ENCODE peak calls at places on chromosomes 4 and X, in four cellular contexts. N is CD8-positive, alpha-beta T cell; U is endodermal cell; J is MM.1S. L is an unnamed sample.

GRCh38 chr4:23805381-23805780 is 84.5 kb downstream of the PPARGC1A start:
- DNase-seq in N (no peak), J (no peak), U (no peak), L (no peak)

GRCh38 chr4:114019972-114020358 is 40.5 kb upstream of the ARSJ start:
- DNase-seq in J (no peak), N (no peak), U (no peak), L (no peak)

GRCh38 chr4:138868562-138868961 is 147.0 kb upstream of the NOCT start:
- DNase-seq in U (no peak), N (no peak), J (no peak), L (no peak)

GRCh38 chr4:87657525-87657924 is 7.4 kb downstream of the DMP1 start:
- DNase-seq in J (no peak), U (no peak), N (no peak), L (no peak)

GRCh38 chr4:186726440-186727148 is 2.9 kb upstream of the FAT1 start:
- DNase-seq in U (peak; percentile 92), N (no peak), J (peak; percentile 62), L (no peak)

GRCh38 chrX:49186125-49187027 is at the start of gene PRICKLE3:
- DNase-seq in N (peak; percentile 64), U (peak; percentile 93), J (peak; percentile 73), L (peak; percentile 74)

GRCh38 chr4:61501812-61502211 is 301.7 kb downstream of the ADGRL3 start:
- DNase-seq in J (no peak), U (no peak), N (no peak), L (no peak)

GRCh38 chr4:58953575-58953974 is 1843.4 kb upstream of the IGFBP7 start:
- DNase-seq in U (no peak), J (no peak), N (no peak), L (no peak)

GRCh38 chrX:125193921-125194320 is 125.8 kb upstream of the TEX13C start:
- DNase-seq in U (no peak), J (no peak), N (no peak), L (no peak)

GRCh38 chr4:48428926-48429325 is 54.2 kb upstream of the SLC10A4 start:
- DNase-seq in N (no peak), U (no peak), J (no peak), L (no peak)

GRCh38 chr4:48431401-48431800 is 51.7 kb upstream of the SLC10A4 start:
- DNase-seq in N (no peak), J (no peak), U (no peak), L (no peak)

GRCh38 chr4:48436318-48436717 is 46.8 kb upstream of the SLC10A4 start:
- DNase-seq in J (no peak), N (no peak), U (no peak), L (no peak)

GRCh38 chr4:48429709-48430474 is 53.3 kb upstream of the SLC10A4 start:
- DNase-seq in U (no peak), N (no peak), J (no peak), L (no peak)

GRCh38 chr4:48432017-48432416 is 51.1 kb upstream of the SLC10A4 start:
- DNase-seq in J (no peak), U (no peak), N (no peak), L (no peak)
- H3K27ac ChIP-seq in J (no peak overlapping the region), U (no peak overlapping the region), N (no peak overlapping the region), L (no peak overlapping the region)

DNA sequence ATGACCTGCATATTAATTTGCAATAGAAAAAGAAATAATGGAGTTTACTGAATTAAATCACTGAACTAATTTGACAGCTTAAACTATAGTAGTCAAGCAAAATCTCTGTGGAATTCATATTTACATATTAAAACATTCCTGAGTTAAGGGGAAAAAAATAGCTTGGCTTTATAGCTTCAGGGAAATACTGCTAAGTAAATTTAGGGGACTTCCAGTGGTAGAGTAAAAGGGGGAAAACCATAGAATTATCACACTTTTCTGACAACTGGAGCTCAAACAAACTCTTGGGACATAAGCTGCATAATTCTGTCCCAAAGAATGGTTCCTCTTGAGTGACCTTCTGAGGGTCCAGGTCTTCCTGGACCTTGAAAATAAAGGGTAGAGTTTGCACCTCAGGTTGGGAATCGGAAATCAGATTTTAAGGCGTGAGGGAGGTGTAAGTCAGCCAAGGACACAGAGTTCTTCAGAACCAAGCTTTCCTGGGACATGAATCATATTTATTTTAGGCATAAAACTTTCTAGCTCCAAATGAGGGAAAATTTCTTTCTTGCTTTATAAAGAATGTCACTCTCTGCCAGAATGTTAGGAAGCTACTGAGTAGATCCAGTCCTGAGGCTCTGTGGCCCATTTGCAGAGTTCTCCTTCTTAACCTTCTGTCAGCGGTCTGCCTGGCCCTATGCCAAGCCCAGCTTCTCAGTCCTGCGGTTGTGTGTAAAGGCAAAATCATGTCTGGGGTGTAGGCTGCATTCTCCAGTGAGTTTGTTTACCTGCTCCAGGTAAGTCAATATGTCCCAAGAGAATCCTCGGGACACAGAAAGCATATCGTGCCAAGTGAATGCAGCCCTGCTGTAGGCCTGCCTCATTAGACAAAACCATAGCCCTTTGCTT is 28.9 kb upstream of the CCNI start:
- DNase-seq in J (no peak), N (no peak), U (no peak), L (no peak)
- H3K27ac ChIP-seq in J (no peak overlapping the region), N (no peak overlapping the region), U (no peak overlapping the region), L (no peak overlapping the region)

GRCh38 chr4:98544818-98545399 is 113.5 kb downstream of the TSPAN5 start:
- DNase-seq in J (no peak), U (no peak), N (no peak), L (no peak)

GRCh38 chr4:98542011-98542410 is 116.4 kb downstream of the TSPAN5 start:
- DNase-seq in U (no peak), J (no peak), N (no peak), L (no peak)

GRCh38 chr4:98544141-98544817 is 114.1 kb downstream of the TSPAN5 start:
- DNase-seq in U (no peak), J (no peak), N (no peak), L (no peak)

GRCh38 chr4:98546910-98547544 is 111.4 kb downstream of the TSPAN5 start:
- DNase-seq in N (no peak), J (no peak), U (no peak), L (no peak)
- H3K27ac ChIP-seq in N (no peak overlapping the region), J (no peak overlapping the region), U (peak overlapping the region; percentile 47), L (no peak overlapping the region)

GRCh38 chr4:25367877-25368276 is 9.2 kb upstream of the ANAPC4 start:
- DNase-seq in N (no peak), U (no peak), J (no peak), L (no peak)
- H3K27ac ChIP-seq in N (no peak overlapping the region), U (no peak overlapping the region), J (no peak overlapping the region), L (no peak overlapping the region)

DNA sequence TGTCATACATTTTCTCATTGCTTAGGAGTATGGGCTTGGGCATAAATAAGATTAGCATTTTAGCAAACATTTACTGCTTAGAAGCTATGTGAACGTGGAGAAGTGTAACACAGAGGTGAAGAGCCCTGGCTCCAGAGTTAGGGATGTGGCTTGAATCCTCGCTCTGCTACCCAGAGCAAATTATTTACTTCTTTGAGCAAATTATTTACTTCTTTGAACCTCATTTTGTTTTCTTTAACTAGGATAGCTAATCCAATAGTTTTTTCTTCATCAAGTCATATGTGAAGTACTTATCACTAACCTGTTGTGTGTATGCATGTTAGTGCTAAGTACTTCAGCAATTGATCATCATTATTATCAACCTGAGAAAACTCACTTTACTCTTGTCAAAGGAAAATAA is 10.7 kb upstream of the YTHDC1 start:
- DNase-seq in U (no peak), J (no peak), N (no peak), L (no peak)
- H3K27ac ChIP-seq in U (no peak overlapping the region), J (no peak overlapping the region), N (no peak overlapping the region), L (no peak overlapping the region)

DNA sequence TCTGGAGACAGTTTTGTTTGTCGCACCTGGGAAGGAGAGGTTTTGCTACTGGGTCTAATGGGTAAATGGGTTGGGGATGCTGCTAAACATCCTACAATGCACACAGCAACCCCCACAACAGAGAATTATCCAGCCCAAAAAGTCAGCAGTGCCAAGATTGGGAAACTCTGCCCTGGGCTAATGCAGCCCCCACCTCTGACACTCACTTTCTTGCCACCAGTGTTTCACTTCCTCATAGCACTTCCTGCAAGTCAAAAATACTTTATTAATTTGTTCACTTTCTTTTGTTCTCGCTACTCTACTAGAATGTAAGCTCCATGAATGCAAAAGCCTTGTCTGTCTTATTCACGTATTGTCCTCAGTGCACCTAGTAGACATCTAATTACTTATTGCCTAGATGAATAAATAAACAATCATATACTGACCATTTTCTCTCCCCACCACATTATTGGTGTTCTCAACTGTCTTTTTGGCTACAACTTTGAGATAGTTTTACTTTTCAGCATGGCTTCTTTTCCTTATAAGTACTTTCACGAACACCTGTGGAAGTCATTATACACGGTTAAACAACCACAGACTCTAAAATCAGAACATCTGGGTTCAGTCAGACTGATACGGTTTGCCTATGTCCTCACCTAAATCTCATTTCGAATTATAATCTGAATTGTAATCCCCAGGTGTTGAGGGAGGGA is 82.0 kb upstream of the PITX2 start:
- DNase-seq in J (peak; percentile 7), N (no peak), U (no peak), L (no peak)
- H3K27ac ChIP-seq in J (no peak overlapping the region), N (no peak overlapping the region), U (no peak overlapping the region), L (no peak overlapping the region)

DNA sequence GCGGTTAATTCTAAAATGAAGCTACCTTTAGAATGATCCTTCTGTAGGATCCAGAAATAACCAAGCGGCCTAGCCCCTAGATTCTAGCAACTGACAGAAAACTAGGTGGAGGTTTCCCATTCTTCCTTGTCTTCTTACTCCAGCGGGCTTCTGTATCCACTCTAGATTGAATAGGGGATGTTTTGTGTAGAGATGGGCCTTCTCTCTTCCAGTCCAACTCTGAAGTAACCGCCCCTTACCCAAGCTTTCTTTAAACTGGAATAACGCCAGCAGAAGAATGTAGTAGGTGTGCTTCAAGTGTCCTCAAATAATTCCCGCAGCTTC is 386 bp upstream of the TMEM184C start:
- DNase-seq in U (no peak), J (no peak), N (no peak), L (no peak)
- H3K27ac ChIP-seq in U (no peak overlapping the region), J (no peak overlapping the region), N (peak overlapping the region; percentile 81), L (no peak overlapping the region)

L was measured in CD4-positive, alpha-beta T cell.